ENCODE peak calls at places on chromosomes 2 and 18, in nine cellular contexts. V, R, J, G, H, Z, A, U and P are unnamed samples.

GRCh38 chr2:69715964-69716363 is 26.0 kb upstream of the ANXA4 start:
- DNase-seq in V (peak), R (no peak), J (peak), G (no peak), H (no peak), Z (no peak), A (peak), U (no peak), P (no peak)

GRCh38 chr2:199997296-199997695 is 41.9 kb downstream of the MAIP1 start:
- DNase-seq in V (no peak), R (no peak), J (no peak), G (no peak), H (no peak), Z (no peak), A (no peak), U (no peak), P (no peak)

GRCh38 chr18:13387856-13388548 is 169.4 kb downstream of the LDLRAD4 start:
- DNase-seq in V (peak), R (no peak), J (no peak), G (no peak), H (no peak), Z (no peak), A (no peak), U (peak), P (no peak)

GRCh38 chr2:235462415-235462790 is 31.4 kb upstream of the AGAP1 start:
- DNase-seq in V (no peak), R (no peak), J (no peak), G (no peak), H (no peak), Z (no peak), A (no peak), U (no peak), P (no peak)

GRCh38 chr2:100124746-100125145 is 17.6 kb downstream of the AFF3 start:
- DNase-seq in V (no peak), R (no peak), J (no peak), G (no peak), H (no peak), Z (peak), A (peak), U (no peak), P (no peak)

GRCh38 chr2:41840702-41841551 is 206.9 kb upstream of the PKDCC start:
- DNase-seq in V (peak), R (peak), J (peak), G (peak), H (peak), Z (peak), A (peak), U (peak), P (peak)

GRCh38 chr18:23188391-23188790 is 53.1 kb downstream of the CABLES1 start:
- DNase-seq in V (no peak), R (no peak), J (no peak), G (no peak), H (no peak), Z (no peak), A (peak), U (no peak), P (no peak)

GRCh38 chr2:163345795-163346573 is 389.8 kb downstream of the FIGN start:
- DNase-seq in V (peak), R (no peak), J (peak), G (no peak), H (peak), Z (peak), A (peak), U (peak), P (peak)

GRCh38 chr2:150081775-150082517 is 405.5 kb downstream of the RND3 start:
- DNase-seq in V (peak), R (no peak), J (no peak), G (no peak), H (no peak), Z (peak), A (peak), U (no peak), P (no peak)

GRCh38 chr2:23926289-23926749 is 604 bp downstream of the ATAD2B start:
- DNase-seq in V (no peak), R (peak), J (no peak), G (no peak), H (peak), Z (no peak), A (no peak), U (no peak), P (peak)

GRCh38 chr2:170141865-170142264 is 36.1 kb upstream of the MYO3B start:
- DNase-seq in V (no peak), R (no peak), J (no peak), G (no peak), H (no peak), Z (no peak), A (no peak), U (no peak), P (no peak)

GRCh38 chr2:110720547-110720946 is 11.8 kb upstream of the ACOXL start:
- DNase-seq in V (no peak), R (no peak), J (no peak), G (no peak), H (no peak), Z (no peak), A (no peak), U (no peak), P (no peak)

GRCh38 chr2:60634443-60634842 is 81.0 kb upstream of the BCL11A start:
- DNase-seq in V (no peak), R (no peak), J (no peak), G (no peak), H (no peak), Z (no peak), A (peak), U (no peak), P (no peak)

DNA sequence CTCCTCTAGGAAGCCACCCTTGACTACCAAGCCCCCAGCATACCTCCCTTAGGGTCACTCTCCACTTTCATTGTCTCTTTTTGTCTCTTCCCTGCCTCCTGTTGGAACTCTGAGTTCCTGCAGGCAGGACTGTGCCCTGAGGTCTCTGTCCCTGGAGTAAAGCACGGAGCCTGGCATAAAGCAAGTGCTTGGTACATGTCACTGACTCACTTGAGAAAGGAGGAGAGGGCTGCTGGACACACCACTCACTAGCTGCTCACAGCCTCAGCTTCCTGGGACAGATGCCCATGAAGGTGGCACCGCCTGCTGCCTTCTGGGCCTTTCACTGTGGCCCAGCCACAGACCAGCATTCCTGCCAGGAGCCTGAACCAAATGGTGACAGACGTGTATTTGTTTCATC is 64.4 kb downstream of the RPIA start:
- DNase-seq in V (no peak), R (no peak), J (no peak), G (no peak), H (no peak), Z (no peak), A (no peak), U (no peak), P (no peak)
- TF ChIP-seq CTCF in V (no peak), R (no peak), J (no peak), G (no peak), H (no peak), Z (no peak), A (no peak), U (no peak), P (no peak)

GRCh38 chr2:241507430-241508239 is 749 bp downstream of the STK25 start:
- DNase-seq in V (peak), R (no peak), J (peak), G (no peak), H (peak), Z (peak), A (peak), U (no peak), P (peak)
- TF ChIP-seq CTCF in V (peak), R (no peak), J (peak), G (no peak), H (peak), Z (peak), A (peak), U (peak), P (peak)

DNA sequence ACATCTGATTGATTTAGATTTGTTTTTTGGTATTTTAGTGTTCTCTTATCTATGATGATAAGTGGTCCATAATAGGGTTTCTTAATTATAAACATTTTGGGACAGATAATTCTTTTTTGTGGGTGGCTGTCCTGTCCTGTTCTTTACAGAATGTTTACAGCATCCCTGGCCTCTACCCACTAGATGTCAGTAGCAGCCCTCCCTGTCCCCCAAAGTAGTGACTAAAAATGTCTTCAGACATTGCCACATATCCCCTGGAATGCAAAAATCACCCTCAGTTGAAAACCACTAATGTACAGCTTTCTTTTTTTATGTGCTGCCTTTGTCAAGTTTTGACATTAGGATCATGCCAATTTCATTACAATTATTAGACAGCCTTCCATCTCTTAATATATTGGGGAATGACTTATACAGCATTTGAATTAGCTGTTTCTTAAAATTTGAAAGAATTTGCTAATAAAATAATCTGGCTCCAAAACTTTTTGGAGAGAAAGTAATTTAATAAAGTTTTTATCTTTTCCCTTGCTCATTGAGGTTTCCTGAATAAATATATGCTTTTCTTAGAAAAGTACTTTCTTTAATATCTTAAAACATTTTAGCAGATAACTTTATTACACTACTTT is 19.5 kb downstream of the WIPF1 start:
- DNase-seq in V (peak), R (peak), J (peak), G (peak), H (peak), Z (peak), A (peak), U (peak), P (no peak)
- TF ChIP-seq CTCF in V (peak), R (peak), J (peak), G (peak), H (no peak), Z (peak), A (peak), U (peak), P (peak)

GRCh38 chr18:48023334-48024008 is 93.0 kb upstream of the SMAD2 start:
- DNase-seq in V (peak), R (no peak), J (peak), G (peak), H (peak), Z (no peak), A (peak), U (no peak), P (peak)
- TF ChIP-seq CTCF in V (peak), R (no peak), J (peak), G (peak), H (no peak), Z (peak), A (peak), U (peak), P (peak)